ENCODE peak calls at places on chromosomes 12 and 14, in six cellular contexts. J is H1, H is stomach, G is HepG2, Y is HCT116, X is transverse colon. S is an unnamed sample.

GRCh38 chr14:105899657-105900397 is 373.4 kb downstream of the TMEM121 start:
- DNase-seq in J (no peak), H (no peak), G (no peak), Y (no peak), X (no peak), S (no peak)

GRCh38 chr14:94098359-94098758 is 12.2 kb upstream of the IFI27 start:
- DNase-seq in J (no peak), H (no peak), G (no peak), Y (no peak), X (no peak), S (no peak)

GRCh38 chr12:13386269-13387039 is 189.9 kb downstream of the EMP1 start:
- DNase-seq in J (peak), H (no peak), G (no peak), Y (no peak), X (no peak), S (no peak)

GRCh38 chr12:9221476-9221875 is 13.3 kb upstream of the PZP start:
- DNase-seq in J (no peak), H (no peak), G (no peak), Y (no peak), X (no peak), S (no peak)

GRCh38 chr14:76267322-76268012 is 108.5 kb upstream of the ESRRB start:
- DNase-seq in J (peak), H (peak), G (no peak), Y (no peak), X (peak), S (peak)

GRCh38 chr12:117033382-117034045 is 65.7 kb downstream of the TESC start:
- DNase-seq in J (no peak), H (peak), G (no peak), Y (no peak), X (no peak), S (peak)

GRCh38 chr14:92848941-92849340 is 54.8 kb downstream of the GOLGA5 start:
- DNase-seq in J (no peak), H (no peak), G (no peak), Y (no peak), X (no peak), S (no peak)

GRCh38 chr12:120012067-120012621 is 23.1 kb downstream of the BICDL1 start:
- DNase-seq in J (no peak), H (no peak), G (no peak), Y (peak), X (no peak), S (no peak)

GRCh38 chr12:107759410-107759809 is 1.5 kb downstream of the PRDM4 start:
- DNase-seq in J (no peak), H (no peak), G (peak), Y (peak), X (peak), S (peak)

GRCh38 chr12:11822071-11822818 is 172.8 kb downstream of the ETV6 start:
- DNase-seq in J (no peak), H (peak), G (no peak), Y (no peak), X (peak), S (no peak)

GRCh38 chr14:24334431-24335271 is at the start of gene ADCY4:
- DNase-seq in J (peak), H (no peak), G (no peak), Y (no peak), X (no peak), S (no peak)

GRCh38 chr14:39568809-39569538 is 136.7 kb upstream of the FBXO33 start:
- DNase-seq in J (no peak), H (no peak), G (no peak), Y (no peak), X (no peak), S (no peak)

GRCh38 chr12:53207042-53207441 is at the start of gene ITGB7:
- DNase-seq in J (no peak), H (peak), G (no peak), Y (no peak), X (peak), S (no peak)

GRCh38 chr12:7108042-7108927 is 729 bp downstream of the C1RL start:
- DNase-seq in J (peak), H (peak), G (peak), Y (peak), X (peak), S (peak)
- TF ChIP-seq POLR2AphosphoS5 in J (peak), H (peak), G (peak), Y (peak), X (peak), S (no peak)

DNA sequence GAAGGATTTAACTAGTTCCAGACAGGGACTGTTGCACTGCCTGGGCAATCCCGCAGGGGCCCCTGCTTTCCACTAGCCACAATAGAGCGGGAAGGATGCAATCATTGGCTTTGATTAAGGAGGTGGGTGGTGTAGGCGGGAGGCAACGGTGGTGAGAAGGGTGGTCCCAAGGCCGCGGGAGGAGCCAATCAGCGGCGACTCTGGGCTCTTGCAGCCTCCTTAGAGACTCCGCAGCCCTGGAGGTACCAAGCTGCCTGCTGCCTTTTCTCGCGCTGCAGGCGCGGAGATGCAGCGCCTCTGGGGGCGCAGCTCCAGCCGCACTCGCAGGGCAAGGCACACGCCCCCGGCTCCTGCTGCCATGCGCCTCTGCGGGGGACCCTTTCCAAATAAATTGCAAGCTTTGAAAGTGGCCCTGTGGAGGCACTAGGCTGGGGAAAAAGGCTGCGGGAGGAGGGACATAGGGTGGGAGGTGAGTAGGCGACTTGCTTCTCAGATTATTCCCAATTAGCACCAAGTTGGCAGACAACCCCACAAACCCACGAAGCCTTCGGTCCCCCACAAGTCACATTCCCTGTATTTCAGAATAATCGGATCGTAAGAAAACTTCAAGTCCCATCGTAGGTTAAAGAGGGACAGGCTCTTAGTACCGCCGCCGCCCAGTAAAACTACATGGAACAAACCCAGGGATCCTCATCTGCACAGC is 860 bp upstream of the KCNA1 start:
- DNase-seq in J (peak), H (no peak), G (no peak), Y (no peak), X (no peak), S (no peak)
- TF ChIP-seq CTCF in J (peak), H (no peak), G (no peak), Y (no peak), X (no peak), S (no peak)

DNA sequence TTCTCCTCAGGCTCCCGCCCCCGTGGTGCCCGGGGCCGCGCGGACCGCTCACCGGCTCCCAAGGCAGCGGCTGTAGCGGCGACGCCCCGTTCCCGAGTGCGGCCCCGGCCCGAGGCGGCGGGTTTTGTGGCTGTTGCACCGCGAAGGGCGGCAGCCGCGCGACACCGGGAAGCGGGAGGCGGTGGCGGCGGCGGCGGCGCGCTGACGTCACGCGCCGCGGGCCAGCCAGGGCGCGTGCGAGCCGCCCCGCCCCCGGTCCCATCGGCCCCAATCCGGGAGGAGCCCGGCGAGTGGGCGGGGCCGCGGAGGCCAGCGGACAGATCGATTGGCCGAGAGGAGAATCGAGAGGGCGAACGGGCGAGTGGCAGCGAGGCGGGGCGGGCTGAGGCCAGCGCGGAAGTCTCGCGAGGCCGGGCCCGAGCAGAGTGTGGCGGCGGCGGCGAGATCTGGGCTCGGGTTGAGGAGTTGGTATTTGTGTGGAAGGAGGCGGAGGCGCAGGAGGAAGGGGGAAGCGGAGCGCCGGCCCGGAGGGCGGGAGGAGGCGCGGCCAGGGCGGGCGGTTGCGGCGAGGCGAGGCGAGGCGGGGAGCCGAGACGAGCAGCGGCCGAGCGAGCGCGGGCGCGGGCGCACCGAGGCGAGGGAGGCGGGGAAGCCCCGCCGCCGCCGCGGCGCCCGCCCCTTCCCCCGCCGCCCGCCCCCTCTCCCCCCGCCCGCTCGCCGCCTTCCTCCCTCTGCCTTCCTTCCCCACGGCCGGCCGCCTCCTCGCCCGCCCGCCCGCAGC is at the start of gene YY1:
- DNase-seq in J (peak), H (peak), G (peak), Y (peak), X (peak), S (peak)
- TF ChIP-seq POLR2AphosphoS5 in J (peak), H (peak), G (peak), Y (peak), X (peak), S (peak)

DNA sequence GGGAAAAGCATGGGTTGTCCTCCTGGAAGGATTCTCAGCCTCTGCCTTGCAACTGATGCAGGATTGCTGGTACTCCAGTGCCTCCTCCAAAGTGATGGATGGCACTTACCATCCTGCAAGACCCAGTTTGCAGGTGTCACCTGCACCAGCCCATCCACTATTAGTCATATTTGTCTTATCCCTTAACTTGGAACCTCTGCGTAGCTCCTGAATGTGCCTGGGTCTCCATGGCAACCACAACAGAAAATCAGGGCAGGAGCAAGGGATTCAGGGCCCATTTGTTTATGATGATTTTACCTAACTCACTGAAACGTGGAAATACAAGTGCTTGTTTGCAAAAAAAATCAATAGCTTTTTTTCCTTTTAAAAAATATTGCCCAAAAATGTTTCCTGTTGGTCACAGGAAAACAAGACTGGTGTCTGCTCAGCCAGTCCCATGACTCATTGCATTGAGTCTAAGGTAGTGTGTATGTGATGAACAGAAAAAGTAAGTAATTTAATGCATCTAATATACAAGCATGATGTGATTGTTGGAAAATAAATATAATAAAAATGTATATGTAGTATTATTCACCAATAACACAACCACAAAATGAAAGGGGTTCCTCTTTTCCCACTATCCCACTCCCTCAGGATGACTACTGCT is 1196.3 kb upstream of the TMEM132C start:
- DNase-seq in J (no peak), H (no peak), G (no peak), Y (no peak), X (no peak), S (no peak)
- TF ChIP-seq CTCF in J (no peak), H (no peak), G (no peak), Y (no peak), X (no peak), S (no peak)

GRCh38 chr12:57833672-57834071 is 12.9 kb downstream of the CTDSP2 start:
- DNase-seq in J (no peak), H (no peak), G (no peak), Y (no peak), X (no peak), S (no peak)

GRCh38 chr12:57830393-57830792 is 11.9 kb upstream of the AVIL start:
- DNase-seq in J (no peak), H (no peak), G (no peak), Y (no peak), X (no peak), S (no peak)

GRCh38 chr12:57835366-57836288 is 10.9 kb downstream of the CTDSP2 start:
- DNase-seq in J (no peak), H (no peak), G (no peak), Y (no peak), X (no peak), S (no peak)

GRCh38 chr12:57834086-57834876 is 12.2 kb downstream of the CTDSP2 start:
- DNase-seq in J (no peak), H (no peak), G (no peak), Y (no peak), X (no peak), S (no peak)

DNA sequence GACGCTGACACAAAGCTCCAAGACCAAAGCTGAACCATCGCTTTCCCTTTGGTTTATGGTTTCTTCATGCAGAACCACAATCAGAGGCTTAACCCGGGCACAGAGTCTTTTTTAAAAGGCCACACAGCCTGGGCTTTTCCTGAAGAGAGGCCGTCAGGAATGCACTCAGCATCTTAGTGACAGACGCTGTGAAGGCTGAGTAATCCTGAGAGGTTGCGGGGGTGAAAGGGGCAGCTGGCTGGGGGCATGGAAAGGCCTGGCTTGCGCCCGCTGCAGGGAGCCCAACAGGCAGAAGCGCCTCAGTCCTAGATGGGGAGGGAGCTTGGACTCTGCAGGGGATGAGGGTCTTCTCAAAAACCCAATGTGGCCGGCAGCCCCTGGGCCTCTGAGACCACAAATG is 13.6 kb downstream of the CTDSP2 start:
- DNase-seq in J (no peak), H (no peak), G (no peak), Y (no peak), X (no peak), S (no peak)
- TF ChIP-seq POLR2AphosphoS5 in J (no peak), H (no peak), G (no peak), Y (no peak), X (no peak), S (no peak)

S was measured in prostate gland.